ENCODE peak calls at places on chromosome 6, in four cellular contexts. I, C, N and K are unnamed samples.

GRCh38 chr6:128882991-128883571 is at the start of gene LAMA2:
- DNase-seq in I (peak; percentile 90), N (peak; percentile 95), C (peak; percentile 37), K (peak; percentile 92)

GRCh38 chr6:169755162-169755561 is 3.7 kb downstream of the ERMARD start:
- DNase-seq in C (no peak), I (no peak), N (no peak), K (no peak)

GRCh38 chr6:24589334-24589733 is 56.7 kb downstream of the KIAA0319 start:
- DNase-seq in C (no peak), N (no peak), I (no peak), K (no peak)

GRCh38 chr6:47663462-47664216 is 34.7 kb upstream of the ADGRF4 start:
- DNase-seq in I (no peak), N (peak; percentile 34), C (no peak), K (no peak)

GRCh38 chr6:93968126-93968525 is 548.8 kb upstream of the EPHA7 start:
- DNase-seq in I (no peak), C (no peak), N (no peak), K (no peak)

GRCh38 chr6:11064836-11065235 is 20.7 kb upstream of the ELOVL2 start:
- DNase-seq in I (no peak), N (no peak), C (no peak), K (no peak)

GRCh38 chr6:94278146-94278545 is 858.8 kb upstream of the EPHA7 start:
- DNase-seq in C (no peak), I (no peak), N (no peak), K (no peak)

GRCh38 chr6:121382467-121383121 is 48.3 kb upstream of the TBC1D32 start:
- DNase-seq in I (no peak), N (no peak), C (no peak), K (no peak)

GRCh38 chr6:159981171-159981571 is 12.3 kb downstream of the IGF2R start:
- DNase-seq in I (no peak), N (no peak), C (no peak), K (no peak)

GRCh38 chr6:10521104-10521808 is at the start of gene GCNT2:
- DNase-seq in C (peak; percentile 31), N (no peak), I (no peak), K (no peak)

GRCh38 chr6:106981901-106982300 is 7.4 kb upstream of the CD24 start:
- DNase-seq in I (no peak), N (no peak), C (no peak), K (no peak)

GRCh38 chr6:124961784-124962611 is at the start of gene RNF217:
- DNase-seq in I (peak; percentile 93), N (no peak), C (peak; percentile 42), K (peak; percentile 90)

GRCh38 chr6:134170844-134171243 is 118.4 kb upstream of the SLC2A12 start:
- DNase-seq in C (no peak), I (no peak), N (no peak), K (peak; percentile 70)

GRCh38 chr6:157962601-157963084 is 19.0 kb upstream of the SYNJ2 start:
- DNase-seq in I (no peak), C (no peak), N (no peak), K (no peak)

GRCh38 chr6:149961728-149962425 is 1.9 kb upstream of the ULBP1 start:
- DNase-seq in N (no peak), I (no peak), C (no peak), K (no peak)

GRCh38 chr6:164442572-164442971 is 866.8 kb downstream of the C6orf118 start:
- DNase-seq in N (no peak), I (no peak), C (no peak), K (no peak)

GRCh38 chr6:33613794-33614166 is 7.3 kb upstream of the ITPR3 start:
- DNase-seq in I (peak; percentile 83), C (no peak), N (no peak), K (peak; percentile 78)

GRCh38 chr6:71481801-71482200 is 193.2 kb downstream of the OGFRL1 start:
- DNase-seq in I (no peak), N (no peak), C (no peak), K (no peak)

GRCh38 chr6:140782941-140783340 is 1349.8 kb upstream of the GJE1 start:
- DNase-seq in N (no peak), C (no peak), I (no peak), K (no peak)

GRCh38 chr6:125511809-125512341 is 210.1 kb upstream of the HDDC2 start:
- DNase-seq in C (no peak), N (no peak), I (no peak), K (no peak)

GRCh38 chr6:21022343-21023107 is 488.3 kb downstream of the CDKAL1 start:
- DNase-seq in I (no peak), C (peak; percentile 30), N (no peak), K (no peak)

GRCh38 chr6:37628611-37629320 is 68.9 kb downstream of the MDGA1 start:
- DNase-seq in I (no peak), N (no peak), C (no peak), K (peak; percentile 54)

GRCh38 chr6:137044366-137045220 is at the start of gene IL20RA:
- DNase-seq in C (peak; percentile 33), N (no peak), I (peak; percentile 90), K (peak; percentile 69)

GRCh38 chr6:3390698-3391097 is 66.2 kb downstream of the SLC22A23 start:
- DNase-seq in N (no peak), C (peak; percentile 70), I (no peak), K (peak; percentile 68)
- TF ChIP-seq POLR2AphosphoS5 in N (no peak), C (peak; percentile 56), I (no peak), K (no peak)

GRCh38 chr6:26739811-26740210 is 80.3 kb upstream of the ZNF322 start:
- DNase-seq in N (no peak), I (no peak), C (no peak), K (no peak)

GRCh38 chr6:26743941-26744699 is 84.6 kb upstream of the ZNF322 start:
- DNase-seq in C (no peak), I (no peak), N (peak; percentile 24), K (no peak)

GRCh38 chr6:26743157-26743821 is 83.7 kb upstream of the ZNF322 start:
- DNase-seq in I (peak; percentile 38), N (peak; percentile 57), C (no peak), K (no peak)
- TF ChIP-seq POLR2AphosphoS5 in I (no peak), N (no peak), C (no peak), K (no peak)

DNA sequence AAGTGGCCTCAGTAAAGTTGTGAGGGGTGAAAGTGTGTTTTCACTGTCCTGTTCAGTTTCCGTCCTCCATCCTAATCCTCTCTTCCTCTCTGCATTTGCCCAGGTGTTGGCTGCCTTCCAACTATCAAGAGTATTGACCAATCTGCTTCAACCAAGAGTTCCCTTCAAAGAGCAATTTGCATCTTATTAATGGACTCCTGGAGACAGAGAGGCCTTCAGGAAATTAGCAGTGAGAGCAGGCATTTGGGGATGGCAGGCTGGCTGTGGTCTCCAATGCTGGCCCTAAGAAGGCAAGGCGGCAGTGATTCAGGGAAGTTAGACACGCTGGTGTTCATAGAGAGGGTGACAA is 77.2 kb downstream of the GPR6 start:
- DNase-seq in C (no peak), N (peak; percentile 66), I (no peak), K (no peak)
- TF ChIP-seq POLR2AphosphoS5 in C (no peak), N (no peak), I (no peak), K (no peak)

DNA sequence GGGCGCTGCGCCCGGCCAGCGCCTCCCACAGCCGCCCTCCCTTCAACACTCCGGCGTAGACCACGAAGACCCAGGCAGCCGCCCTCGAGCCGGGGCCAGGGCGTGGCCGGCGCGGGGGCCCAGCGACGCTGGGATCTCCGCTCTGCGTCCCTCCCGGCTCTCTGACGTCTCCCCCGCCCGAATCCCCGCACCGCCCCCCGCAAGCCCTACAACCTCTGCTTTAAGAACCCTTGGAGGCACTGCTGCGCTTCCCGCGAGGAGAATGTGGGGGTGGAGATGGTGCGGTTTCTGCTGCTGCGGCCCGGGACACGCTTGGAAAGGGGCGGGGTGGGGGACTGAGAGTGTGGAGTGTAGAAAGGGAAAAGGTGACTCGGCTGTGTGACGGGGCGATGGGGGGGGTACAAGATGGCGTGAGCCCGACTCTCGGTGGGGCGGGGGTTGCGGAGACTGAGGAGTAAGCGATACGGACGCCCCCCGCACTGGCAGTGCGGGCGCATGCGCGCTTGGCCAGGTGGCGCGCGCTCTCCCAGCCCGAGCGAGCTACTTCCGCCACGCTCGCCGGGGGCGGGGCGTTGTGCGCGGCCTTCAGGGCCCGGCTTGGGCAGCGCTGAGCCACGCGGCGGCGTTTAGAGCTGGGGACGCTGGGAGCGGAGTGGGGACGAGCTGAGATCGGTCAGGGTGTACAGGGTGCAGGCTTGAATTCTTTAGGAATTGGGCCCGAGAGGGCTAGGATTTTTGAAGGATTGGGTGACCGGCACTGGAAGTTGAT is at the start of gene SUPT3H:
- DNase-seq in C (peak; percentile 86), N (peak; percentile 95), I (peak; percentile 99), K (peak; percentile 96)
- TF ChIP-seq POLR2AphosphoS5 in C (peak; percentile 62), N (peak; percentile 88), I (peak; percentile 60), K (peak; percentile 85)